ENCODE peak calls at places on chromosomes 3 and 15, in nine cellular contexts. L is stimulated activated CD8-positive, alpha-beta memory T cell treated with anti-CD3 and anti-CD28 coated beads, Interleukin-7, amount 100 ng/mL, for 1 hour; U is GM12892; F is NCI-H1417; C is PC-3; Q is stimulated activated CD4-positive, alpha-beta T cell treated with anti-CD3 and anti-CD28 coated beads, Interleukin-4, amount 100 ng/mL, for 48 hours; K is RPMI8226; N is body of pancreas; A is H7. X is an unnamed sample.
A peak's percentile ranks its signal among the peaks of the same experiment; 100 is the strongest.

GRCh38 chr3:179760944-179761343 is 108.1 kb downstream of the USP13 start:
- DNase-seq in Q (no peak), A (no peak), L (no peak), N (no peak), K (no peak), F (no peak), U (no peak), C (peak; percentile 73), X (peak; percentile 80)

GRCh38 chr3:187021748-187022402 is 91.5 kb downstream of the ST6GAL1 start:
- DNase-seq in U (no peak), C (peak; percentile 7), A (no peak), K (no peak), L (no peak), N (no peak), F (no peak), Q (no peak), X (peak; percentile 63)

GRCh38 chr15:55016225-55016624 is 180.5 kb downstream of the RSL24D1 start:
- DNase-seq in L (no peak), K (no peak), U (no peak), A (peak; percentile 37), C (no peak), N (no peak), F (no peak), Q (no peak), X (no peak)

GRCh38 chr15:90618330-90619136 is 88.8 kb downstream of the CRTC3 start:
- DNase-seq in N (no peak), L (no peak), C (no peak), U (no peak), A (no peak), K (no peak), Q (no peak), F (peak; percentile 49), X (no peak)

GRCh38 chr3:185813205-185813604 is 11.6 kb downstream of the IGF2BP2 start:
- DNase-seq in U (no peak), A (no peak), C (no peak), L (no peak), K (no peak), N (no peak), F (no peak), Q (no peak), X (no peak)

GRCh38 chr3:64129581-64129980 is 95.7 kb downstream of the PRICKLE2 start:
- DNase-seq in K (no peak), A (no peak), N (no peak), Q (no peak), F (no peak), C (no peak), L (no peak), U (no peak), X (no peak)

GRCh38 chr3:35524851-35525250 is 114.5 kb upstream of the ARPP21 start:
- DNase-seq in U (no peak), C (no peak), F (no peak), K (no peak), N (no peak), A (no peak), Q (no peak), L (no peak), X (no peak)

GRCh38 chr3:198079771-198080520 is 119.9 kb downstream of the LMLN start:
- DNase-seq in C (peak; percentile 54), U (no peak), F (peak; percentile 22), N (peak; percentile 20), L (no peak), K (peak; percentile 31), Q (peak; percentile 30), A (peak; percentile 45), X (no peak)

GRCh38 chr3:176941674-176942073 is 255.6 kb downstream of the TBL1XR1 start:
- DNase-seq in C (no peak), U (no peak), N (no peak), L (no peak), Q (no peak), F (no peak), A (no peak), K (no peak), X (no peak)

GRCh38 chr3:187567741-187568140 is 102.5 kb downstream of the SST start:
- DNase-seq in F (no peak), Q (no peak), U (no peak), C (no peak), K (no peak), N (no peak), L (no peak), A (peak; percentile 19), X (peak; percentile 79)

GRCh38 chr15:62988701-62989100 is 53.8 kb upstream of the TPM1 start:
- DNase-seq in F (no peak), C (no peak), K (peak; percentile 20), L (no peak), N (no peak), U (no peak), Q (no peak), A (peak; percentile 48), X (no peak)

GRCh38 chr3:112007641-112008040 is 8.9 kb downstream of the TAGLN3 start:
- DNase-seq in A (no peak), Q (no peak), C (no peak), F (no peak), N (peak; percentile 15), L (no peak), K (no peak), U (no peak), X (no peak)

GRCh38 chr3:183460059-183461052 is 31.9 kb upstream of the MCF2L2 start:
- DNase-seq in Q (no peak), K (no peak), A (no peak), C (no peak), U (no peak), L (no peak), N (no peak), F (no peak), X (no peak)

GRCh38 chr15:35305906-35306305 is 220.8 kb upstream of the NANOGP8 start:
- DNase-seq in U (no peak), K (no peak), Q (no peak), L (no peak), N (no peak), C (peak; percentile 64), A (no peak), F (no peak), X (no peak)

GRCh38 chr15:68413363-68414255 is 18.4 kb downstream of the ITGA11 start:
- DNase-seq in U (no peak), L (no peak), K (no peak), Q (no peak), A (no peak), F (no peak), N (peak; percentile 14), C (no peak), X (no peak)

GRCh38 chr15:39459538-39459937 is 121.3 kb upstream of the THBS1 start:
- DNase-seq in A (no peak), L (no peak), K (no peak), F (no peak), U (no peak), N (no peak), Q (no peak), C (no peak), X (no peak)

GRCh38 chr3:12286927-12287726 is 1.7 kb upstream of the PPARG start:
- DNase-seq in N (no peak), K (no peak), F (no peak), C (peak; percentile 52), A (no peak), U (no peak), Q (no peak), L (no peak), X (no peak)

GRCh38 chr15:62932436-62932835 is 110.1 kb upstream of the TPM1 start:
- DNase-seq in A (no peak), C (no peak), N (no peak), Q (no peak), K (no peak), L (no peak), F (no peak), U (no peak), X (no peak)

GRCh38 chr3:115068799-115069198 is 78.3 kb downstream of the ZBTB20 start:
- DNase-seq in F (no peak), Q (no peak), A (no peak), C (no peak), U (no peak), L (no peak), N (no peak), K (no peak), X (no peak)

GRCh38 chr3:115503386-115503785 is 119.9 kb upstream of the GAP43 start:
- DNase-seq in K (no peak), F (peak; percentile 46), C (no peak), N (no peak), U (no peak), Q (no peak), L (no peak), A (no peak), X (no peak)

GRCh38 chr3:118729546-118729945 is 305.1 kb downstream of the IGSF11 start:
- DNase-seq in N (no peak), U (no peak), C (no peak), F (no peak), L (no peak), Q (no peak), K (no peak), A (peak; percentile 19), X (no peak)

GRCh38 chr3:116000315-116000714 is 377.0 kb downstream of the GAP43 start:
- DNase-seq in Q (no peak), A (no peak), C (peak; percentile 93), F (no peak), K (no peak), N (peak; percentile 6), L (no peak), U (no peak), X (peak; percentile 62)

GRCh38 chr3:56101576-56101975 is 366.7 kb downstream of the ERC2 start:
- DNase-seq in F (no peak), K (no peak), A (no peak), Q (no peak), U (no peak), L (no peak), C (no peak), N (no peak), X (no peak)

GRCh38 chr3:15815696-15816095 is 17.9 kb upstream of the ANKRD28 start:
- DNase-seq in C (peak; percentile 84), K (peak; percentile 20), U (no peak), L (no peak), Q (no peak), A (no peak), N (no peak), F (no peak), X (peak; percentile 51)

GRCh38 chr3:140537075-140537474 is 140.8 kb upstream of the TRIM42 start:
- DNase-seq in F (peak; percentile 47), L (no peak), N (no peak), C (no peak), A (peak; percentile 1), U (no peak), K (no peak), Q (no peak), X (no peak)

GRCh38 chr3:164199982-164200823 is 878.1 kb downstream of the SI start:
- DNase-seq in U (no peak), K (no peak), F (no peak), Q (no peak), N (no peak), L (no peak), A (no peak), C (no peak), X (no peak)

GRCh38 chr3:121690777-121691405 is 30.2 kb upstream of the HCLS1 start:
- DNase-seq in Q (no peak), U (no peak), A (no peak), F (no peak), N (no peak), C (no peak), K (no peak), L (no peak), X (no peak)

GRCh38 chr3:184133840-184134745 is 1.1 kb upstream of the EIF2B5 start:
- DNase-seq in L (no peak), A (peak; percentile 64), N (peak; percentile 93), F (peak; percentile 75), K (peak; percentile 88), Q (peak; percentile 56), C (peak; percentile 95), U (peak; percentile 41), X (peak; percentile 85)

GRCh38 chr3:29314727-29315088 is 33.8 kb downstream of the RBMS3 start:
- DNase-seq in C (no peak), K (no peak), F (no peak), N (no peak), U (no peak), Q (no peak), A (no peak), L (no peak), X (no peak)

GRCh38 chr3:79199966-79200365 is 567.8 kb downstream of the ROBO1 start:
- DNase-seq in N (no peak), C (no peak), F (no peak), L (no peak), A (no peak), Q (no peak), K (no peak), U (no peak), X (no peak)

GRCh38 chr3:132038198-132038825 is 3.5 kb upstream of the CPNE4 start:
- DNase-seq in K (peak; percentile 29), N (no peak), F (peak; percentile 31), C (peak; percentile 60), L (no peak), A (peak; percentile 60), Q (no peak), U (no peak), X (no peak)

X was measured in COLO829.